ENCODE peak calls at places on chromosomes 1 and 21, in ten cellular contexts. C is heart left ventricle, T is ovary, V is RWPE1, I is Calu3, P is WTC11, J is AG09309, A is Panc1, Q is progenitor cell of endocrine pancreas, N is upper lobe of left lung. L is an unnamed sample.

GRCh38 chr1:46278807-46279206 is 24.6 kb downstream of the LRRC41 start:
- DNase-seq in C (no peak), T (no peak), V (peak), I (no peak), P (no peak), J (no peak), A (no peak), Q (no peak), N (no peak), L (no peak)

GRCh38 chr1:159421821-159422220 is 10.2 kb upstream of the OR10J4 start:
- DNase-seq in C (no peak), T (no peak), V (no peak), I (no peak), P (peak), J (no peak), A (no peak), Q (no peak), N (no peak), L (no peak)

GRCh38 chr1:26408604-26409003 is 2.0 kb upstream of the LIN28A start:
- DNase-seq in C (peak), T (peak), V (peak), I (peak), P (peak), J (no peak), A (no peak), Q (peak), N (peak), L (peak)

GRCh38 chr21:44300262-44300959 is 558 bp downstream of the PFKL start:
- DNase-seq in C (peak), T (peak), V (peak), I (peak), P (peak), J (no peak), A (no peak), Q (peak), N (peak), L (peak)

GRCh38 chr21:35217504-35218060 is 168.5 kb upstream of the RUNX1 start:
- DNase-seq in C (no peak), T (no peak), V (peak), I (peak), P (no peak), J (peak), A (peak), Q (no peak), N (peak), L (no peak)

GRCh38 chr1:67586596-67586995 is 98.4 kb upstream of the GADD45A start:
- DNase-seq in C (no peak), T (no peak), V (no peak), I (no peak), P (no peak), J (peak), A (no peak), Q (no peak), N (no peak), L (no peak)

GRCh38 chr1:224203243-224204016 is 20.4 kb downstream of the DEGS1 start:
- DNase-seq in C (peak), T (no peak), V (no peak), I (peak), P (peak), J (peak), A (no peak), Q (no peak), N (peak), L (peak)

GRCh38 chr1:108570128-108570527 is 10.2 kb downstream of the EEIG2 start:
- DNase-seq in C (no peak), T (no peak), V (peak), I (no peak), P (no peak), J (no peak), A (no peak), Q (no peak), N (no peak), L (peak)

GRCh38 chr1:40032240-40032891 is 8.2 kb upstream of the CAP1 start:
- DNase-seq in C (no peak), T (no peak), V (peak), I (peak), P (peak), J (no peak), A (peak), Q (no peak), N (peak), L (peak)

GRCh38 chr1:205961405-205961804 is 18.1 kb upstream of the SLC26A9 start:
- DNase-seq in C (no peak), T (no peak), V (no peak), I (peak), P (no peak), J (no peak), A (no peak), Q (no peak), N (peak), L (peak)

GRCh38 chr1:31036749-31037500 is 28.6 kb downstream of the PUM1 start:
- DNase-seq in C (no peak), T (no peak), V (no peak), I (no peak), P (no peak), J (no peak), A (no peak), Q (no peak), N (no peak), L (no peak)

GRCh38 chr1:220511785-220512184 is 16.2 kb upstream of the MARK1 start:
- DNase-seq in C (peak), T (no peak), V (peak), I (peak), P (peak), J (no peak), A (no peak), Q (no peak), N (peak), L (no peak)

GRCh38 chr1:199292873-199293272 is 654.0 kb downstream of the PTPRC start:
- DNase-seq in C (no peak), T (no peak), V (no peak), I (no peak), P (no peak), J (no peak), A (no peak), Q (no peak), N (no peak), L (no peak)

GRCh38 chr21:39850333-39850732 is 16.9 kb upstream of the PCP4 start:
- DNase-seq in C (no peak), T (no peak), V (no peak), I (no peak), P (no peak), J (no peak), A (no peak), Q (no peak), N (no peak), L (no peak)

GRCh38 chr1:19804786-19805390 is 5.2 kb upstream of the TMCO4 start:
- DNase-seq in C (no peak), T (no peak), V (no peak), I (no peak), P (no peak), J (no peak), A (no peak), Q (no peak), N (no peak), L (no peak)

GRCh38 chr21:36489103-36489785 is 9.3 kb upstream of the CLDN14 start:
- DNase-seq in C (no peak), T (no peak), V (no peak), I (no peak), P (no peak), J (no peak), A (no peak), Q (no peak), N (no peak), L (no peak)

GRCh38 chr1:241167121-241167619 is 189.8 kb downstream of the RGS7 start:
- DNase-seq in C (no peak), T (no peak), V (no peak), I (no peak), P (no peak), J (no peak), A (no peak), Q (no peak), N (no peak), L (no peak)

GRCh38 chr1:108877858-108878257 is 1.1 kb downstream of the GPSM2 start:
- DNase-seq in C (no peak), T (no peak), V (no peak), I (no peak), P (no peak), J (no peak), A (no peak), Q (no peak), N (no peak), L (no peak)

GRCh38 chr1:14437410-14437913 is 161.0 kb upstream of the KAZN start:
- DNase-seq in C (no peak), T (no peak), V (no peak), I (no peak), P (no peak), J (no peak), A (no peak), Q (no peak), N (no peak), L (no peak)

GRCh38 chr1:161502641-161503393 is 2.4 kb upstream of the FCGR2A start:
- DNase-seq in C (no peak), T (no peak), V (no peak), I (no peak), P (no peak), J (peak), A (no peak), Q (no peak), N (no peak), L (no peak)

GRCh38 chr21:14675774-14676530 is 129.8 kb upstream of the SAMSN1 start:
- DNase-seq in C (no peak), T (no peak), V (no peak), I (no peak), P (no peak), J (no peak), A (no peak), Q (no peak), N (peak), L (no peak)

DNA sequence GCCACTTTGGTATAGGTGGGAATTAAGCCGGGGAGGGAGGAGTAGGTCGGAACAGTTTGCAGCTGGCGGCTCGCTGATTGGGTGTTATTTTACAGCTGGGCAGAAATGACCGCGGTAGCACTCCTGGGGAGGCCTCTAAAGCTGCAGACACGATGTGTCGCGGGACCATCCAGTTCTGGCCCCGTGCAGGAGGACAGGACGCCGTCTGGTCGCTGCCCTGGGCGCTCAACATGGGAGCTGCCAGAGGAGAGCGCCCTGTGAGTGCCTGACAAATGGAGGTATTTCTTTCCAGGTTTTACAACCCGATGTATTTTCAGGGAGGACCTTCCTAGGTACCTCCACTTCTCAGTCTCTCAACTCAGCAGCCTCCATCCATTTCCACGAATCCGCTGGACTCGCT is 46.2 kb downstream of the CDC7 start:
- DNase-seq in C (no peak), T (no peak), V (no peak), I (no peak), P (no peak), J (no peak), A (no peak), Q (no peak), N (no peak), L (no peak)
- TF ChIP-seq CTCF in C (no peak), T (no peak), V (no peak), I (no peak), P (no peak), J (peak), A (no peak), Q (no peak), N (no peak), L (no peak)

GRCh38 chr1:175343945-175344344 is 151.4 kb upstream of the KIAA0040 start:
- DNase-seq in C (no peak), T (no peak), V (no peak), I (no peak), P (no peak), J (no peak), A (no peak), Q (no peak), N (no peak), L (no peak)

GRCh38 chr1:175341631-175342429 is 149.3 kb upstream of the KIAA0040 start:
- DNase-seq in C (no peak), T (no peak), V (no peak), I (no peak), P (no peak), J (no peak), A (no peak), Q (no peak), N (no peak), L (no peak)

GRCh38 chr1:175338447-175339135 is 146.0 kb upstream of the KIAA0040 start:
- DNase-seq in C (no peak), T (no peak), V (no peak), I (peak), P (peak), J (no peak), A (no peak), Q (peak), N (no peak), L (peak)
- TF ChIP-seq CTCF in C (peak), T (no peak), V (no peak), I (peak), P (peak), J (peak), A (peak), Q (peak), N (no peak), L (peak)

GRCh38 chr1:3304692-3305091 is 149.8 kb upstream of the ARHGEF16 start:
- DNase-seq in C (no peak), T (no peak), V (no peak), I (no peak), P (no peak), J (no peak), A (no peak), Q (no peak), N (no peak), L (no peak)
- TF ChIP-seq CTCF in C (no peak), T (no peak), V (no peak), I (no peak), P (no peak), J (no peak), A (no peak), Q (no peak), N (no peak), L (no peak)

GRCh38 chr1:226569879-226570547 is 21.4 kb downstream of the STUM start:
- DNase-seq in C (no peak), T (no peak), V (no peak), I (peak), P (peak), J (no peak), A (no peak), Q (peak), N (no peak), L (peak)
- TF ChIP-seq CTCF in C (no peak), T (no peak), V (no peak), I (no peak), P (no peak), J (no peak), A (no peak), Q (peak), N (no peak), L (no peak)

L was measured in GM13976.